ENCODE peak calls at places on chromosomes 4 and X, in seven cellular contexts. Y, U, F, I, A, M and H are unnamed samples.

GRCh38 chrX:72470593-72471310 is 101.9 kb downstream of the HDAC8 start:
- DNase-seq in A (no peak), M (no peak), F (no peak), U (no peak), I (no peak), Y (no peak), H (no peak)

GRCh38 chrX:11437642-11438379 is 144.6 kb downstream of the AMELX start:
- DNase-seq in A (peak), M (peak), I (peak), F (no peak), Y (no peak), U (peak), H (peak)

GRCh38 chr4:36719425-36719824 is 438.0 kb downstream of the DTHD1 start:
- DNase-seq in F (no peak), M (no peak), Y (no peak), U (no peak), A (no peak), I (no peak), H (no peak)

GRCh38 chr4:127138586-127138985 is 494.2 kb upstream of the INTU start:
- DNase-seq in U (peak), I (peak), M (no peak), A (no peak), F (no peak), Y (no peak), H (peak)

GRCh38 chrX:70219938-70220764 is 14.3 kb upstream of the AWAT1 start:
- DNase-seq in Y (peak), A (no peak), M (peak), I (no peak), F (no peak), U (peak), H (peak)

GRCh38 chr4:61254406-61254805 is 54.3 kb downstream of the ADGRL3 start:
- DNase-seq in M (no peak), Y (no peak), U (no peak), A (no peak), I (no peak), F (peak), H (no peak)

GRCh38 chr4:160129439-160129838 is 1026.6 kb downstream of the RAPGEF2 start:
- DNase-seq in M (no peak), I (peak), Y (no peak), A (no peak), U (no peak), F (no peak), H (peak)

GRCh38 chr4:67456577-67457196 is 88.6 kb downstream of the CENPC start:
- DNase-seq in A (no peak), M (no peak), F (no peak), Y (no peak), U (no peak), I (no peak), H (no peak)

GRCh38 chr4:157075811-157076577 is at the start of gene GLRB:
- DNase-seq in A (no peak), I (peak), M (peak), F (no peak), Y (peak), U (peak), H (peak)

GRCh38 chrX:49175435-49175834 is 3.7 kb downstream of the PLP2 start:
- DNase-seq in M (no peak), U (no peak), I (no peak), A (no peak), F (no peak), Y (no peak), H (no peak)

GRCh38 chr4:122716825-122717448 is 15.6 kb upstream of the BBS12 start:
- DNase-seq in F (peak), I (peak), A (peak), Y (peak), M (peak), U (peak), H (peak)

GRCh38 chrX:45497290-45497689 is 296.6 kb upstream of the DIPK2B start:
- DNase-seq in Y (no peak), A (no peak), I (no peak), F (no peak), U (peak), M (peak), H (no peak)

GRCh38 chr4:101304916-101305315 is 42.4 kb downstream of the PPP3CA start:
- DNase-seq in A (no peak), F (no peak), Y (no peak), M (peak), U (no peak), I (peak), H (peak)

GRCh38 chr4:8365951-8366350 is 74.6 kb downstream of the ACOX3 start:
- DNase-seq in U (no peak), I (no peak), M (no peak), A (no peak), Y (no peak), F (no peak), H (no peak)

GRCh38 chr4:5955856-5956255 is 62.4 kb downstream of the C4orf50 start:
- DNase-seq in Y (no peak), I (no peak), A (no peak), U (no peak), M (no peak), F (peak), H (no peak)

GRCh38 chr4:112523764-112524505 is 8.0 kb upstream of the NEUROG2 start:
- DNase-seq in M (no peak), Y (peak), I (peak), A (peak), U (no peak), F (peak), H (no peak)

GRCh38 chrX:38937400-38937799 is 136.1 kb downstream of the MID1IP1 start:
- DNase-seq in A (no peak), I (no peak), Y (no peak), U (no peak), F (no peak), M (no peak), H (no peak)

GRCh38 chr4:181971411-181971810 is 271.8 kb upstream of the TENM3 start:
- DNase-seq in A (no peak), U (peak), F (peak), Y (no peak), I (no peak), M (no peak), H (no peak)

GRCh38 chr4:119080721-119081541 is 54.7 kb upstream of the MYOZ2 start:
- DNase-seq in Y (peak), F (no peak), A (no peak), U (no peak), M (no peak), I (peak), H (no peak)

GRCh38 chr4:145829629-145830395 is 108.8 kb downstream of the ZNF827 start:
- DNase-seq in F (peak), I (no peak), M (no peak), A (peak), Y (no peak), U (no peak), H (peak)

GRCh38 chr4:170599894-170600293 is 510.1 kb upstream of the AADAT start:
- DNase-seq in U (no peak), F (no peak), A (no peak), Y (no peak), I (no peak), M (no peak), H (no peak)

GRCh38 chrX:3320471-3321046 is 25.9 kb downstream of the MXRA5 start:
- DNase-seq in U (no peak), A (no peak), M (peak), I (peak), F (no peak), Y (no peak), H (no peak)

GRCh38 chrX:35076061-35076460 is 133.5 kb downstream of the FAM47B start:
- DNase-seq in U (no peak), M (no peak), A (no peak), Y (no peak), I (no peak), F (no peak), H (no peak)

GRCh38 chr4:7135389-7135746 is 57.0 kb upstream of the SORCS2 start:
- DNase-seq in I (no peak), M (peak), F (no peak), A (no peak), Y (no peak), U (peak), H (peak)

GRCh38 chrX:48937065-48937907 is 18.5 kb upstream of the PIM2 start:
- DNase-seq in A (peak), Y (no peak), M (no peak), F (peak), U (no peak), I (peak), H (peak)

GRCh38 chrX:150774798-150775568 is 81.8 kb downstream of the MTMR1 start:
- DNase-seq in F (no peak), A (no peak), Y (no peak), I (no peak), U (no peak), M (no peak), H (no peak)

GRCh38 chrX:48998391-48998790 is 3.7 kb downstream of the GRIPAP1 start:
- DNase-seq in A (no peak), M (no peak), U (no peak), I (no peak), Y (no peak), F (peak), H (no peak)

GRCh38 chr4:130210871-130211270 is 1114.9 kb downstream of the C4orf33 start:
- DNase-seq in U (peak), A (no peak), F (no peak), M (no peak), Y (no peak), I (peak), H (peak)

GRCh38 chr4:56937262-56937661 is 29.6 kb downstream of the REST start:
- DNase-seq in Y (no peak), I (peak), U (peak), M (peak), F (no peak), A (no peak), H (peak)

GRCh38 chrX:136146614-136147319 is 566 bp upstream of the FHL1 start:
- DNase-seq in U (no peak), M (no peak), A (no peak), I (no peak), Y (peak), F (no peak), H (no peak)

GRCh38 chr4:2746891-2747695 is 9.0 kb downstream of the TNIP2 start:
- DNase-seq in I (no peak), M (no peak), Y (no peak), A (no peak), U (no peak), F (peak), H (no peak)
- H3K4me3 ChIP-seq in I (no peak), M (no peak), Y (no peak), A (no peak), U (no peak), F (peak), H (no peak)

DNA sequence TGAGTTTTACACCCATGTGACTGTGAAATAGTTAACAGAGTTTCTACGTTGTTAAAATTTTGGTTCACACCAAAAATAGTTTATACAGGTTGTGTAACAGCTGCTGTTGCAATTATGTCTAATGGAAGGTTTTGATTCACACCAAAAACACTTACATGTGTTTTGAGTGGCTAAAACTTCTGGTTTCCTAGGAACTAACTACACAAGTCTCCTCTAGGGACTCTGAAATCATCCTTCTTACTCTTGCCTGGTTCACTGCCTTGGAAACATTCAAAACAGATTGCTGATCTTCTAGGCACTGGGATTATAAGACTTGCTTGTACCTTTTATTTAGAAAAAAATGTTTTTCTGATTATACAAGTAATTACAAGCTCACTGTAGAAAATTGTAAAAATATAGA is 14.9 kb upstream of the MORC4 start:
- DNase-seq in A (no peak), F (no peak), U (peak), I (peak), M (no peak), Y (no peak), H (no peak)
- TF ChIP-seq CTCF in A (no peak), F (no peak), U (no peak), I (no peak), M (no peak), Y (no peak), H (no peak)

GRCh38 chr4:142960867-142961644 is 115.0 kb upstream of the INPP4B start:
- DNase-seq in I (no peak), M (no peak), F (no peak), U (no peak), A (no peak), Y (no peak), H (no peak)
- H3K4me3 ChIP-seq in I (no peak), M (no peak), F (no peak), U (no peak), A (no peak), Y (no peak), H (no peak)

GRCh38 chrX:15564981-15565579 is 35.7 kb downstream of the ACE2 start:
- DNase-seq in F (peak), A (peak), U (peak), M (peak), Y (peak), I (peak), H (peak)
- TF ChIP-seq CTCF in F (peak), A (peak), U (peak), M (peak), Y (peak), I (peak), H (peak)

DNA sequence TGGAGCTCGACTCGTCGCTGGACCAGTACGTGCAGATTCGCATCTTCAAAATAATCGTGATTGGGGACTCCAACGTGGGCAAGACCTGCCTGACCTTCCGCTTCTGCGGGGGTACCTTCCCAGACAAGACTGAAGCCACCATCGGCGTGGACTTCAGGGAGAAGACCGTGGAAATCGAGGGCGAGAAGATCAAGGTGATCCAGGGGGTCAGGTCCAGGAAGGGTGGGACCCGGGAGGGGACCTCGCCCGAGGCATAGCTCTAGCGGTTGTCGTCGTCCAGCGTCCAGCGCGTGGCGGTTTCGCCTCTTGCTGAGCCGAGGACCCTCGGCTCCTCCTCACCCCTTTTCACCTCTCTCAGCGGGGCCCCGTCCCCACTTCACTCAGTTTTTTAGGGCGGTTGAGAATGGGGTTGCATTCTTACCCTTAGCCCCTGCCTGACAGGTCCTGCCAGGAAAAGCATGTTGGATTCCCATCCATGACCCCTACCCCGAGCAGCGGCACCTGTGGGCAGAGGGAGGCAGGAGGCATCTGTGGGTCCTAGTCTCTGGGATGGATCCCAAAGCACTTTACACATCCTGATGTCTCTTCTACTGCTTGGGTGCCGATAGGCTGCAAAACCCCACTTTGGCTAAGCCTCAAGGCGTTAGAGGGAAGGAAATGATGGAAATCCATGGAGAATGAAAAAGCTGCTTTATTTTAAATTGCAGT is 519 bp downstream of the RAB33A start:
- DNase-seq in F (no peak), A (no peak), I (no peak), M (no peak), U (no peak), Y (no peak), H (no peak)
- H3K4me3 ChIP-seq in F (peak), A (no peak), I (peak), M (peak), U (peak), Y (peak), H (peak)

GRCh38 chrX:19388741-19389140 is 45.0 kb downstream of the PDHA1 start:
- DNase-seq in A (no peak), Y (no peak), F (no peak), U (no peak), M (no peak), I (no peak), H (no peak)

GRCh38 chrX:19382500-19383145 is 38.9 kb downstream of the PDHA1 start:
- DNase-seq in Y (peak), I (peak), M (peak), F (peak), A (peak), U (no peak), H (peak)

GRCh38 chrX:19389217-19389616 is 45.5 kb downstream of the PDHA1 start:
- DNase-seq in F (no peak), I (no peak), A (no peak), Y (no peak), M (no peak), U (no peak), H (no peak)

GRCh38 chrX:19388064-19388679 is 44.4 kb downstream of the PDHA1 start:
- DNase-seq in Y (no peak), M (no peak), U (no peak), I (no peak), A (no peak), F (no peak), H (no peak)

GRCh38 chrX:19386679-19387078 is 43.0 kb downstream of the PDHA1 start:
- DNase-seq in M (no peak), U (no peak), Y (no peak), F (no peak), A (no peak), I (no peak), H (no peak)
- TF ChIP-seq CTCF in M (no peak), U (no peak), Y (no peak), F (no peak), A (no peak), I (no peak), H (no peak)

GRCh38 chrX:633655-634305 is 3.2 kb downstream of the SHOX start:
- DNase-seq in U (no peak), F (no peak), Y (no peak), M (no peak), I (no peak), A (no peak), H (no peak)

GRCh38 chrX:630922-631496 is 418 bp downstream of the SHOX start:
- DNase-seq in I (no peak), M (no peak), Y (no peak), U (no peak), A (no peak), F (no peak), H (no peak)

GRCh38 chrX:634306-634958 is 3.8 kb downstream of the SHOX start:
- DNase-seq in U (no peak), Y (no peak), I (no peak), F (no peak), A (no peak), M (no peak), H (no peak)

GRCh38 chrX:633043-633654 is 2.6 kb downstream of the SHOX start:
- DNase-seq in F (no peak), A (no peak), I (no peak), M (no peak), Y (no peak), U (no peak), H (no peak)

GRCh38 chrX:632391-633042 is 1.9 kb downstream of the SHOX start:
- DNase-seq in U (no peak), M (no peak), F (no peak), A (no peak), Y (no peak), I (no peak), H (no peak)
- H3K4me3 ChIP-seq in U (peak), M (no peak), F (no peak), A (no peak), Y (no peak), I (no peak), H (no peak)

GRCh38 chr4:113766882-113767281 is 5.3 kb upstream of the CAMK2D start:
- DNase-seq in U (no peak), F (no peak), A (no peak), M (no peak), I (no peak), Y (no peak), H (no peak)
- TF ChIP-seq CTCF in U (no peak), F (no peak), A (no peak), M (no peak), I (no peak), Y (no peak), H (no peak)

GRCh38 chr4:152501846-152502536 is 33.9 kb downstream of the FBXW7 start:
- DNase-seq in Y (no peak), M (peak), F (peak), I (no peak), U (peak), A (no peak), H (peak)

GRCh38 chr4:152500308-152500707 is 35.6 kb downstream of the FBXW7 start:
- DNase-seq in Y (no peak), U (no peak), M (no peak), A (no peak), I (no peak), F (no peak), H (no peak)

GRCh38 chr4:152499322-152499721 is 36.6 kb downstream of the FBXW7 start:
- DNase-seq in M (no peak), Y (no peak), U (no peak), A (no peak), I (no peak), F (no peak), H (no peak)

GRCh38 chr4:152503606-152504290 is 32.1 kb downstream of the FBXW7 start:
- DNase-seq in U (no peak), A (no peak), I (no peak), F (no peak), M (peak), Y (no peak), H (no peak)

GRCh38 chr4:152500798-152501434 is 35.0 kb downstream of the FBXW7 start:
- DNase-seq in A (peak), Y (peak), U (peak), M (peak), I (peak), F (peak), H (peak)
- H3K4me3 ChIP-seq in A (peak), Y (no peak), U (no peak), M (no peak), I (no peak), F (peak), H (no peak)